ENCODE peak calls at places on chromosome 10, in eight cellular contexts. One of them, this sample, is unnamed.

GRCh38 chr10:3837909-3838722 is 53.1 kb upstream of the KLF6 start:
- DNase-seq in activated gamma-delta T cell treated with anti-CD3 and anti-CD28 coated beads, Interleukin-2, amount 50 U/mL, for 16 hours: no peak
- DNase-seq in B cell: no peak
- DNase-seq in AG08395: no peak
- DNase-seq in hypothalamus: no peak
- DNase-seq in NCI-H2081: no peak
- DNase-seq in activated CD4-positive, alpha-beta T cell treated with anti-CD3 and anti-CD28 coated beads for 1 hour: no peak
- DNase-seq in mesothelial cell of epicardium: no peak
- DNase-seq in this sample: no peak

GRCh38 chr10:59508296-59508695 is 145.9 kb upstream of the FAM13C start:
- DNase-seq in mesothelial cell of epicardium: no peak
- DNase-seq in B cell: no peak
- DNase-seq in NCI-H2081: no peak
- DNase-seq in activated gamma-delta T cell treated with anti-CD3 and anti-CD28 coated beads, Interleukin-2, amount 50 U/mL, for 16 hours: no peak
- DNase-seq in activated CD4-positive, alpha-beta T cell treated with anti-CD3 and anti-CD28 coated beads for 1 hour: no peak
- DNase-seq in AG08395: no peak
- DNase-seq in hypothalamus: no peak
- DNase-seq in this sample: no peak

GRCh38 chr10:22620140-22620857 is 94.1 kb downstream of the PIP4K2A start:
- DNase-seq in mesothelial cell of epicardium: no peak
- DNase-seq in AG08395: peak; percentile 93
- DNase-seq in NCI-H2081: peak; percentile 4
- DNase-seq in activated CD4-positive, alpha-beta T cell treated with anti-CD3 and anti-CD28 coated beads for 1 hour: no peak
- DNase-seq in B cell: no peak
- DNase-seq in hypothalamus: no peak
- DNase-seq in activated gamma-delta T cell treated with anti-CD3 and anti-CD28 coated beads, Interleukin-2, amount 50 U/mL, for 16 hours: no peak
- DNase-seq in this sample: no peak

GRCh38 chr10:36608251-36608650 is 517.1 kb upstream of the ANKRD30A start:
- DNase-seq in mesothelial cell of epicardium: no peak
- DNase-seq in NCI-H2081: no peak
- DNase-seq in AG08395: peak; percentile 41
- DNase-seq in activated CD4-positive, alpha-beta T cell treated with anti-CD3 and anti-CD28 coated beads for 1 hour: no peak
- DNase-seq in activated gamma-delta T cell treated with anti-CD3 and anti-CD28 coated beads, Interleukin-2, amount 50 U/mL, for 16 hours: no peak
- DNase-seq in hypothalamus: no peak
- DNase-seq in B cell: no peak
- DNase-seq in this sample: no peak

GRCh38 chr10:422232-422631 is 267.2 kb downstream of the DIP2C start:
- DNase-seq in activated gamma-delta T cell treated with anti-CD3 and anti-CD28 coated beads, Interleukin-2, amount 50 U/mL, for 16 hours: no peak
- DNase-seq in activated CD4-positive, alpha-beta T cell treated with anti-CD3 and anti-CD28 coated beads for 1 hour: no peak
- DNase-seq in NCI-H2081: no peak
- DNase-seq in mesothelial cell of epicardium: no peak
- DNase-seq in AG08395: no peak
- DNase-seq in hypothalamus: no peak
- DNase-seq in B cell: no peak
- DNase-seq in this sample: no peak

GRCh38 chr10:97549587-97550322 is 22.8 kb upstream of the ANKRD2 start:
- DNase-seq in hypothalamus: peak; percentile 53
- DNase-seq in AG08395: no peak
- DNase-seq in mesothelial cell of epicardium: no peak
- DNase-seq in B cell: no peak
- DNase-seq in activated CD4-positive, alpha-beta T cell treated with anti-CD3 and anti-CD28 coated beads for 1 hour: no peak
- DNase-seq in NCI-H2081: no peak
- DNase-seq in activated gamma-delta T cell treated with anti-CD3 and anti-CD28 coated beads, Interleukin-2, amount 50 U/mL, for 16 hours: no peak
- DNase-seq in this sample: no peak

GRCh38 chr10:66928791-66929190 is 3.0 kb downstream of the LRRTM3 start:
- DNase-seq in B cell: no peak
- DNase-seq in hypothalamus: no peak
- DNase-seq in NCI-H2081: no peak
- DNase-seq in activated gamma-delta T cell treated with anti-CD3 and anti-CD28 coated beads, Interleukin-2, amount 50 U/mL, for 16 hours: no peak
- DNase-seq in activated CD4-positive, alpha-beta T cell treated with anti-CD3 and anti-CD28 coated beads for 1 hour: no peak
- DNase-seq in AG08395: no peak
- DNase-seq in mesothelial cell of epicardium: no peak
- DNase-seq in this sample: no peak

GRCh38 chr10:78044179-78044578 is 10.5 kb downstream of the RPS24 start:
- DNase-seq in B cell: no peak
- DNase-seq in hypothalamus: no peak
- DNase-seq in activated gamma-delta T cell treated with anti-CD3 and anti-CD28 coated beads, Interleukin-2, amount 50 U/mL, for 16 hours: no peak
- DNase-seq in AG08395: no peak
- DNase-seq in NCI-H2081: no peak
- DNase-seq in activated CD4-positive, alpha-beta T cell treated with anti-CD3 and anti-CD28 coated beads for 1 hour: no peak
- DNase-seq in mesothelial cell of epicardium: no peak
- DNase-seq in this sample: no peak

GRCh38 chr10:96446966-96447596 is 66.6 kb downstream of the TLL2 start:
- DNase-seq in activated CD4-positive, alpha-beta T cell treated with anti-CD3 and anti-CD28 coated beads for 1 hour: no peak
- DNase-seq in mesothelial cell of epicardium: no peak
- DNase-seq in AG08395: no peak
- DNase-seq in activated gamma-delta T cell treated with anti-CD3 and anti-CD28 coated beads, Interleukin-2, amount 50 U/mL, for 16 hours: no peak
- DNase-seq in B cell: no peak
- DNase-seq in NCI-H2081: no peak
- DNase-seq in hypothalamus: no peak
- DNase-seq in this sample: no peak

This sample was measured in activated T-helper 9 cell treated with anti-CD3 and anti-CD28 coated beads, Interleukin-2, amount 50 U/mL, for 16 hours.